ENCODE peak calls at places on chromosomes 3 and 15, in six cellular contexts. D is amniotic stem cell; O is occipital lobe; L is ELR; Q is body of pancreas; Z is stimulated activated CD8-positive, alpha-beta memory T cell treated with anti-CD3 and anti-CD28 coated beads, Interleukin-2, amount 100 ng/mL, for 48 hours. S is an unnamed sample.

GRCh38 chr3:25453521-25454410 is 25.7 kb downstream of the RARB start:
- DNase-seq in D (peak; percentile 60), O (no peak), L (peak; percentile 65), Q (no peak), Z (no peak), S (no peak)

GRCh38 chr3:170295586-170295985 is 61.9 kb upstream of the SKIL start:
- DNase-seq in D (no peak), O (no peak), L (no peak), Q (no peak), Z (no peak), S (no peak)

GRCh38 chr3:139222100-139222657 is 121.6 kb upstream of the MRPS22 start:
- DNase-seq in D (no peak), O (no peak), L (no peak), Q (no peak), Z (no peak), S (no peak)

GRCh38 chr3:14922863-14923262 is 24.5 kb upstream of the NR2C2 start:
- DNase-seq in D (no peak), O (no peak), L (no peak), Q (no peak), Z (no peak), S (no peak)

GRCh38 chr3:37229740-37230139 is 55.4 kb upstream of the LRRFIP2 start:
- DNase-seq in D (no peak), O (no peak), L (no peak), Q (peak; percentile 44), Z (no peak), S (no peak)

GRCh38 chr3:24156466-24156865 is 211.4 kb downstream of the NR1D2 start:
- DNase-seq in D (peak; percentile 13), O (no peak), L (peak; percentile 96), Q (no peak), Z (no peak), S (no peak)

GRCh38 chr3:53490131-53490474 is 4.3 kb upstream of the CACNA1D start:
- DNase-seq in D (no peak), O (no peak), L (no peak), Q (no peak), Z (no peak), S (no peak)

GRCh38 chr15:62740141-62741004 is 302.2 kb upstream of the TPM1 start:
- DNase-seq in D (no peak), O (peak; percentile 77), L (peak; percentile 43), Q (no peak), Z (no peak), S (peak; percentile 79)

GRCh38 chr3:36954452-36955134 is 9.7 kb upstream of the TRANK1 start:
- DNase-seq in D (no peak), O (no peak), L (peak; percentile 15), Q (no peak), Z (no peak), S (no peak)

GRCh38 chr3:98817546-98817945 is 54.4 kb downstream of the ST3GAL6 start:
- DNase-seq in D (peak; percentile 24), O (no peak), L (peak; percentile 74), Q (no peak), Z (no peak), S (no peak)

GRCh38 chr15:36972704-36973103 is 127.6 kb downstream of the MEIS2 start:
- DNase-seq in D (no peak), O (no peak), L (no peak), Q (no peak), Z (no peak), S (no peak)

GRCh38 chr3:112676659-112677234 is 35.8 kb upstream of the CCDC80 start:
- DNase-seq in D (peak; percentile 90), O (peak; percentile 68), L (peak; percentile 99), Q (peak; percentile 19), Z (peak; percentile 72), S (peak; percentile 77)

GRCh38 chr15:70512772-70513362 is 250.5 kb downstream of the UACA start:
- DNase-seq in D (no peak), O (no peak), L (peak; percentile 76), Q (no peak), Z (peak; percentile 59), S (no peak)

GRCh38 chr15:49383266-49383665 is 39.8 kb upstream of the FGF7 start:
- DNase-seq in D (no peak), O (no peak), L (peak; percentile 36), Q (no peak), Z (no peak), S (no peak)

GRCh38 chr3:136247436-136247835 is 2.7 kb upstream of the PCCB start:
- DNase-seq in D (no peak), O (no peak), L (no peak), Q (no peak), Z (no peak), S (no peak)

GRCh38 chr3:160810360-160810759 is 54.3 kb downstream of the PPM1L start:
- DNase-seq in D (no peak), O (no peak), L (no peak), Q (no peak), Z (no peak), S (no peak)

GRCh38 chr15:75455982-75456531 is 4.6 kb upstream of the SIN3A start:
- DNase-seq in D (peak; percentile 50), O (peak; percentile 71), L (peak; percentile 67), Q (peak; percentile 59), Z (peak; percentile 41), S (no peak)

GRCh38 chr15:52800852-52801747 is 11.0 kb upstream of the ONECUT1 start:
- DNase-seq in D (no peak), O (no peak), L (no peak), Q (no peak), Z (no peak), S (no peak)

GRCh38 chr15:71261934-71262333 is 146.7 kb downstream of the THSD4 start:
- DNase-seq in D (no peak), O (no peak), L (no peak), Q (no peak), Z (no peak), S (no peak)

GRCh38 chr3:139982404-139982803 is 47.4 kb downstream of the CLSTN2 start:
- DNase-seq in D (no peak), O (no peak), L (peak; percentile 0), Q (no peak), Z (no peak), S (peak; percentile 22)

GRCh38 chr15:93109370-93110105 is 20.5 kb upstream of the RGMA start:
- DNase-seq in D (no peak), O (no peak), L (no peak), Q (no peak), Z (no peak), S (no peak)

GRCh38 chr3:36192901-36193300 is 187.4 kb upstream of the STAC start:
- DNase-seq in D (no peak), O (no peak), L (no peak), Q (no peak), Z (no peak), S (no peak)

GRCh38 chr15:84727429-84727828 is 11.5 kb upstream of the SEC11A start:
- DNase-seq in D (no peak), O (no peak), L (peak; percentile 30), Q (no peak), Z (no peak), S (no peak)

GRCh38 chr3:54014067-54014466 is 108.3 kb upstream of the CACNA2D3 start:
- DNase-seq in D (no peak), O (no peak), L (no peak), Q (no peak), Z (no peak), S (no peak)

GRCh38 chr3:131526801-131527347 is 24.1 kb upstream of the MRPL3 start:
- DNase-seq in D (no peak), O (peak; percentile 12), L (peak; percentile 32), Q (peak; percentile 63), Z (no peak), S (peak; percentile 47)